ENCODE peak calls at places on chromosomes 2 and 18, in ten cellular contexts. One of them, this sample, is unnamed.

GRCh38 chr2:232900811-232901701 is 31.0 kb downstream of the SNORC start:
- DNase-seq in NCI-H1930: no peak
- DNase-seq in NCI-H460: no peak
- DNase-seq in stimulated activated naive B cell treated with anti-CD40 and anti-IgM and Interleukin-4, amounts not matched to agents 10 μg/mL and 1 μg/mL and 100 μg/mL, for 72 hours: no peak
- DNase-seq in NCI-H2081: no peak
- DNase-seq in endothelial cell of umbilical vein: no peak
- DNase-seq in NCI-H1436: no peak
- DNase-seq in NAMALWA: no peak
- DNase-seq in hepatic stellate cell: no peak
- DNase-seq in NCI-H774: no peak
- DNase-seq in this sample: no peak

GRCh38 chr2:134029478-134029877 is 224.4 kb upstream of the MGAT5 start:
- DNase-seq in NCI-H1930: no peak
- DNase-seq in NCI-H460: no peak
- DNase-seq in stimulated activated naive B cell treated with anti-CD40 and anti-IgM and Interleukin-4, amounts not matched to agents 10 μg/mL and 1 μg/mL and 100 μg/mL, for 72 hours: no peak
- DNase-seq in NCI-H2081: no peak
- DNase-seq in endothelial cell of umbilical vein: no peak
- DNase-seq in NCI-H1436: no peak
- DNase-seq in NAMALWA: no peak
- DNase-seq in hepatic stellate cell: no peak
- DNase-seq in NCI-H774: no peak
- DNase-seq in this sample: no peak

GRCh38 chr18:74316257-74317180 is 880 bp downstream of the C18orf63 start:
- DNase-seq in NCI-H1930: no peak
- DNase-seq in NCI-H460: peak
- DNase-seq in stimulated activated naive B cell treated with anti-CD40 and anti-IgM and Interleukin-4, amounts not matched to agents 10 μg/mL and 1 μg/mL and 100 μg/mL, for 72 hours: no peak
- DNase-seq in NCI-H2081: no peak
- DNase-seq in endothelial cell of umbilical vein: no peak
- DNase-seq in NCI-H1436: no peak
- DNase-seq in NAMALWA: no peak
- DNase-seq in hepatic stellate cell: peak
- DNase-seq in NCI-H774: no peak
- DNase-seq in this sample: peak

GRCh38 chr18:43170586-43170985 is 55.1 kb upstream of the RIT2 start:
- DNase-seq in NCI-H1930: no peak
- DNase-seq in NCI-H460: no peak
- DNase-seq in stimulated activated naive B cell treated with anti-CD40 and anti-IgM and Interleukin-4, amounts not matched to agents 10 μg/mL and 1 μg/mL and 100 μg/mL, for 72 hours: no peak
- DNase-seq in NCI-H2081: no peak
- DNase-seq in endothelial cell of umbilical vein: no peak
- DNase-seq in NCI-H1436: no peak
- DNase-seq in NAMALWA: peak
- DNase-seq in hepatic stellate cell: no peak
- DNase-seq in NCI-H774: no peak
- DNase-seq in this sample: no peak

GRCh38 chr2:177029501-177029900 is 183.1 kb upstream of the HNRNPA3 start:
- DNase-seq in NCI-H1930: no peak
- DNase-seq in NCI-H460: no peak
- DNase-seq in stimulated activated naive B cell treated with anti-CD40 and anti-IgM and Interleukin-4, amounts not matched to agents 10 μg/mL and 1 μg/mL and 100 μg/mL, for 72 hours: no peak
- DNase-seq in NCI-H2081: peak
- DNase-seq in endothelial cell of umbilical vein: no peak
- DNase-seq in NCI-H1436: no peak
- DNase-seq in NAMALWA: no peak
- DNase-seq in hepatic stellate cell: no peak
- DNase-seq in NCI-H774: no peak
- DNase-seq in this sample: no peak

GRCh38 chr2:191126386-191126785 is 24.4 kb downstream of the STAT4 start:
- DNase-seq in NCI-H1930: no peak
- DNase-seq in NCI-H460: no peak
- DNase-seq in stimulated activated naive B cell treated with anti-CD40 and anti-IgM and Interleukin-4, amounts not matched to agents 10 μg/mL and 1 μg/mL and 100 μg/mL, for 72 hours: no peak
- DNase-seq in NCI-H2081: no peak
- DNase-seq in endothelial cell of umbilical vein: no peak
- DNase-seq in NCI-H1436: no peak
- DNase-seq in NAMALWA: no peak
- DNase-seq in hepatic stellate cell: no peak
- DNase-seq in NCI-H774: no peak
- DNase-seq in this sample: no peak

GRCh38 chr18:710418-711300 is 1.8 kb downstream of the ENOSF1 start:
- DNase-seq in NCI-H1930: no peak
- DNase-seq in NCI-H460: no peak
- DNase-seq in stimulated activated naive B cell treated with anti-CD40 and anti-IgM and Interleukin-4, amounts not matched to agents 10 μg/mL and 1 μg/mL and 100 μg/mL, for 72 hours: no peak
- DNase-seq in NCI-H2081: no peak
- DNase-seq in endothelial cell of umbilical vein: no peak
- DNase-seq in NCI-H1436: no peak
- DNase-seq in NAMALWA: no peak
- DNase-seq in hepatic stellate cell: no peak
- DNase-seq in NCI-H774: no peak
- DNase-seq in this sample: no peak

GRCh38 chr2:53505814-53506213 is 261.8 kb upstream of the CHAC2 start:
- DNase-seq in NCI-H1930: no peak
- DNase-seq in NCI-H460: no peak
- DNase-seq in stimulated activated naive B cell treated with anti-CD40 and anti-IgM and Interleukin-4, amounts not matched to agents 10 μg/mL and 1 μg/mL and 100 μg/mL, for 72 hours: no peak
- DNase-seq in NCI-H2081: no peak
- DNase-seq in endothelial cell of umbilical vein: no peak
- DNase-seq in NCI-H1436: no peak
- DNase-seq in NAMALWA: no peak
- DNase-seq in hepatic stellate cell: no peak
- DNase-seq in NCI-H774: no peak
- DNase-seq in this sample: peak

GRCh38 chr2:48693066-48693465 is 62.5 kb downstream of the LHCGR start:
- DNase-seq in NCI-H1930: no peak
- DNase-seq in NCI-H460: no peak
- DNase-seq in stimulated activated naive B cell treated with anti-CD40 and anti-IgM and Interleukin-4, amounts not matched to agents 10 μg/mL and 1 μg/mL and 100 μg/mL, for 72 hours: no peak
- DNase-seq in NCI-H2081: no peak
- DNase-seq in endothelial cell of umbilical vein: no peak
- DNase-seq in NCI-H1436: no peak
- DNase-seq in NAMALWA: no peak
- DNase-seq in hepatic stellate cell: no peak
- DNase-seq in NCI-H774: no peak
- DNase-seq in this sample: peak

GRCh38 chr18:56890632-56891031 is 239.5 kb downstream of the WDR7 start:
- DNase-seq in NCI-H1930: no peak
- DNase-seq in NCI-H460: peak
- DNase-seq in stimulated activated naive B cell treated with anti-CD40 and anti-IgM and Interleukin-4, amounts not matched to agents 10 μg/mL and 1 μg/mL and 100 μg/mL, for 72 hours: no peak
- DNase-seq in NCI-H2081: no peak
- DNase-seq in endothelial cell of umbilical vein: peak
- DNase-seq in NCI-H1436: no peak
- DNase-seq in NAMALWA: no peak
- DNase-seq in hepatic stellate cell: peak
- DNase-seq in NCI-H774: no peak
- DNase-seq in this sample: peak

GRCh38 chr2:217998926-217999633 is 3.7 kb downstream of the TNS1 start:
- DNase-seq in NCI-H1930: no peak
- DNase-seq in NCI-H460: no peak
- DNase-seq in stimulated activated naive B cell treated with anti-CD40 and anti-IgM and Interleukin-4, amounts not matched to agents 10 μg/mL and 1 μg/mL and 100 μg/mL, for 72 hours: no peak
- DNase-seq in NCI-H2081: no peak
- DNase-seq in endothelial cell of umbilical vein: no peak
- DNase-seq in NCI-H1436: no peak
- DNase-seq in NAMALWA: no peak
- DNase-seq in hepatic stellate cell: no peak
- DNase-seq in NCI-H774: no peak
- DNase-seq in this sample: peak

GRCh38 chr2:179655627-179656026 is 205.8 kb downstream of the ZNF385B start:
- DNase-seq in NCI-H1930: no peak
- DNase-seq in NCI-H460: no peak
- DNase-seq in stimulated activated naive B cell treated with anti-CD40 and anti-IgM and Interleukin-4, amounts not matched to agents 10 μg/mL and 1 μg/mL and 100 μg/mL, for 72 hours: no peak
- DNase-seq in NCI-H2081: peak
- DNase-seq in endothelial cell of umbilical vein: no peak
- DNase-seq in NCI-H1436: no peak
- DNase-seq in NAMALWA: no peak
- DNase-seq in hepatic stellate cell: no peak
- DNase-seq in NCI-H774: no peak
- DNase-seq in this sample: peak

GRCh38 chr2:56211048-56211447 is 27.3 kb downstream of the CCDC85A start:
- DNase-seq in NCI-H1930: no peak
- DNase-seq in NCI-H460: no peak
- DNase-seq in stimulated activated naive B cell treated with anti-CD40 and anti-IgM and Interleukin-4, amounts not matched to agents 10 μg/mL and 1 μg/mL and 100 μg/mL, for 72 hours: no peak
- DNase-seq in NCI-H2081: no peak
- DNase-seq in endothelial cell of umbilical vein: peak
- DNase-seq in NCI-H1436: no peak
- DNase-seq in NAMALWA: no peak
- DNase-seq in hepatic stellate cell: no peak
- DNase-seq in NCI-H774: no peak
- DNase-seq in this sample: no peak

GRCh38 chr2:226508683-226509082 is 290.9 kb downstream of the IRS1 start:
- DNase-seq in NCI-H1930: no peak
- DNase-seq in NCI-H460: no peak
- DNase-seq in stimulated activated naive B cell treated with anti-CD40 and anti-IgM and Interleukin-4, amounts not matched to agents 10 μg/mL and 1 μg/mL and 100 μg/mL, for 72 hours: no peak
- DNase-seq in NCI-H2081: no peak
- DNase-seq in endothelial cell of umbilical vein: no peak
- DNase-seq in NCI-H1436: no peak
- DNase-seq in NAMALWA: no peak
- DNase-seq in hepatic stellate cell: no peak
- DNase-seq in NCI-H774: no peak
- DNase-seq in this sample: no peak

This sample was measured in AG10803.